ENCODE peak calls at places on chromosomes 7 and 10, in four cellular contexts. B is foreskin fibroblast, P is anterior cingulate cortex, G is A549. K is an unnamed sample.

GRCh38 chr7:154503962-154504550 is 451.9 kb downstream of the DPP6 start:
- DNase-seq in B (peak), P (no peak), G (peak), K (no peak)

GRCh38 chr7:157977306-157977705 is 610.3 kb downstream of the PTPRN2 start:
- DNase-seq in B (no peak), G (no peak), P (no peak), K (no peak)

GRCh38 chr10:66819691-66820090 is 106.1 kb upstream of the LRRTM3 start:
- DNase-seq in G (no peak), B (no peak), P (no peak), K (no peak)

GRCh38 chr10:115001506-115002381 is 63.7 kb downstream of the TRUB1 start:
- DNase-seq in G (no peak), P (peak), B (peak), K (no peak)

GRCh38 chr7:51067757-51068156 is 248.9 kb downstream of the COBL start:
- DNase-seq in B (peak), P (peak), G (peak), K (peak)

GRCh38 chr7:66907731-66908130 is 13.3 kb upstream of the TMEM248 start:
- DNase-seq in G (no peak), P (no peak), B (no peak), K (no peak)

GRCh38 chr7:135905355-135905754 is 71.8 kb downstream of the MTPN start:
- DNase-seq in B (no peak), G (no peak), P (no peak), K (no peak)

GRCh38 chr7:1596181-1597043 is 26.6 kb upstream of the PSMG3 start:
- DNase-seq in B (no peak), P (no peak), G (no peak), K (no peak)

GRCh38 chr7:152894295-152895170 is 135.0 kb downstream of the ACTR3B start:
- DNase-seq in P (no peak), B (peak), G (peak), K (peak)

GRCh38 chr10:123392182-123392930 is 238.2 kb downstream of the BUB3 start:
- DNase-seq in G (no peak), B (no peak), P (no peak), K (no peak)

GRCh38 chr7:36644625-36645422 is 79.5 kb downstream of the AOAH start:
- DNase-seq in G (no peak), B (peak), P (no peak), K (no peak)

GRCh38 chr10:63769367-63769766 is 248.2 kb downstream of the REEP3 start:
- DNase-seq in P (no peak), G (no peak), B (no peak), K (no peak)

GRCh38 chr7:131117439-131117838 is 210.2 kb upstream of the MKLN1 start:
- DNase-seq in G (no peak), P (no peak), B (no peak), K (no peak)

GRCh38 chr10:86957471-86958108 is at the start of gene MMRN2:
- DNase-seq in P (no peak), G (no peak), B (no peak), K (no peak)

GRCh38 chr10:130835068-130835467 is 476.5 kb downstream of the TCERG1L start:
- DNase-seq in G (no peak), P (no peak), B (no peak), K (no peak)

GRCh38 chr7:99997545-99998137 is 17.8 kb upstream of the ZKSCAN1 start:
- DNase-seq in G (no peak), P (no peak), B (peak), K (no peak)

GRCh38 chr10:29254123-29255046 is 34.5 kb upstream of the LYZL1 start:
- DNase-seq in B (no peak), G (no peak), P (no peak), K (peak)

GRCh38 chr7:106582365-106582764 is 78.6 kb downstream of the CCDC71L start:
- DNase-seq in P (no peak), G (no peak), B (no peak), K (no peak)

GRCh38 chr7:112337177-112337576 is 113.1 kb upstream of the IFRD1 start:
- DNase-seq in G (no peak), P (no peak), B (no peak), K (no peak)

GRCh38 chr10:59134302-59134701 is 42.1 kb upstream of the PHYHIPL start:
- DNase-seq in B (no peak), P (peak), G (no peak), K (no peak)

GRCh38 chr10:114276671-114277070 is 37.6 kb downstream of the VWA2 start:
- DNase-seq in G (no peak), P (no peak), B (no peak), K (no peak)

GRCh38 chr10:108465871-108466641 is 1301.5 kb upstream of the SORCS1 start:
- DNase-seq in P (peak), B (peak), G (no peak), K (no peak)

GRCh38 chr10:89342219-89342966 is 14.6 kb downstream of the IFIT3 start:
- DNase-seq in P (peak), B (peak), G (peak), K (no peak)

K was measured in HAP-1.